ENCODE peak calls at places on chromosomes 13 and 19, in ten cellular contexts. One of them, this sample, is unnamed.

GRCh38 chr13:51935326-51936171 is 73.8 kb downstream of the CCDC70 start:
- DNase-seq in GM12878: no peak
- DNase-seq in A549: peak; percentile 35
- DNase-seq in PC-3: peak; percentile 44
- DNase-seq in mammary epithelial cell: peak; percentile 19
- DNase-seq in fibroblast of lung: peak; percentile 6
- DNase-seq in IMR-90: no peak
- DNase-seq in K562: peak; percentile 26
- DNase-seq in hepatocyte: peak; percentile 49
- DNase-seq in astrocyte: no peak
- DNase-seq in this sample: peak; percentile 74

GRCh38 chr13:43128504-43128929 is 105.1 kb downstream of the DNAJC15 start:
- DNase-seq in IMR-90: no peak
- DNase-seq in K562: no peak
- DNase-seq in A549: no peak
- DNase-seq in GM12878: no peak
- DNase-seq in astrocyte: no peak
- DNase-seq in mammary epithelial cell: no peak
- DNase-seq in hepatocyte: no peak
- DNase-seq in fibroblast of lung: no peak
- DNase-seq in PC-3: no peak
- DNase-seq in this sample: no peak

GRCh38 chr19:45161715-45162463 is 1.1 kb upstream of the NKPD1 start:
- DNase-seq in A549: no peak
- DNase-seq in IMR-90: peak; percentile 28
- DNase-seq in PC-3: peak; percentile 25
- DNase-seq in K562: peak; percentile 66
- DNase-seq in hepatocyte: peak; percentile 61
- DNase-seq in fibroblast of lung: peak; percentile 29
- DNase-seq in mammary epithelial cell: no peak
- DNase-seq in astrocyte: no peak
- DNase-seq in GM12878: no peak
- DNase-seq in this sample: peak; percentile 86

GRCh38 chr13:31043891-31044657 is 111.6 kb downstream of the TEX26 start:
- DNase-seq in mammary epithelial cell: peak; percentile 72
- DNase-seq in fibroblast of lung: peak; percentile 71
- DNase-seq in GM12878: peak; percentile 56
- DNase-seq in PC-3: peak; percentile 86
- DNase-seq in K562: peak; percentile 67
- DNase-seq in IMR-90: peak; percentile 81
- DNase-seq in A549: peak; percentile 48
- DNase-seq in astrocyte: peak; percentile 52
- DNase-seq in hepatocyte: peak; percentile 90
- DNase-seq in this sample: peak; percentile 88

GRCh38 chr13:29471551-29471950 is 123.9 kb downstream of the SLC7A1 start:
- DNase-seq in K562: peak; percentile 14
- DNase-seq in fibroblast of lung: no peak
- DNase-seq in astrocyte: no peak
- DNase-seq in GM12878: no peak
- DNase-seq in IMR-90: no peak
- DNase-seq in PC-3: no peak
- DNase-seq in hepatocyte: no peak
- DNase-seq in A549: no peak
- DNase-seq in mammary epithelial cell: no peak
- DNase-seq in this sample: no peak

GRCh38 chr19:41233748-41234240 is 14.8 kb downstream of the AXL start:
- DNase-seq in mammary epithelial cell: no peak
- DNase-seq in fibroblast of lung: no peak
- DNase-seq in astrocyte: no peak
- DNase-seq in A549: no peak
- DNase-seq in PC-3: no peak
- DNase-seq in IMR-90: no peak
- DNase-seq in K562: no peak
- DNase-seq in hepatocyte: no peak
- DNase-seq in GM12878: no peak
- DNase-seq in this sample: no peak

GRCh38 chr13:67977081-67977480 is 746.9 kb upstream of the PCDH9 start:
- DNase-seq in PC-3: no peak
- DNase-seq in hepatocyte: no peak
- DNase-seq in A549: no peak
- DNase-seq in IMR-90: no peak
- DNase-seq in GM12878: no peak
- DNase-seq in astrocyte: no peak
- DNase-seq in mammary epithelial cell: no peak
- DNase-seq in fibroblast of lung: no peak
- DNase-seq in K562: no peak
- DNase-seq in this sample: no peak

GRCh38 chr13:40618581-40619478 is 47.6 kb downstream of the FOXO1 start:
- DNase-seq in PC-3: no peak
- DNase-seq in GM12878: no peak
- DNase-seq in mammary epithelial cell: no peak
- DNase-seq in A549: no peak
- DNase-seq in K562: no peak
- DNase-seq in hepatocyte: no peak
- DNase-seq in fibroblast of lung: no peak
- DNase-seq in IMR-90: no peak
- DNase-seq in astrocyte: no peak
- DNase-seq in this sample: no peak

GRCh38 chr13:75073791-75074190 is 408.2 kb downstream of the TBC1D4 start:
- DNase-seq in A549: no peak
- DNase-seq in astrocyte: no peak
- DNase-seq in GM12878: no peak
- DNase-seq in hepatocyte: no peak
- DNase-seq in K562: no peak
- DNase-seq in mammary epithelial cell: no peak
- DNase-seq in PC-3: no peak
- DNase-seq in fibroblast of lung: no peak
- DNase-seq in IMR-90: no peak
- DNase-seq in this sample: no peak

DNA sequence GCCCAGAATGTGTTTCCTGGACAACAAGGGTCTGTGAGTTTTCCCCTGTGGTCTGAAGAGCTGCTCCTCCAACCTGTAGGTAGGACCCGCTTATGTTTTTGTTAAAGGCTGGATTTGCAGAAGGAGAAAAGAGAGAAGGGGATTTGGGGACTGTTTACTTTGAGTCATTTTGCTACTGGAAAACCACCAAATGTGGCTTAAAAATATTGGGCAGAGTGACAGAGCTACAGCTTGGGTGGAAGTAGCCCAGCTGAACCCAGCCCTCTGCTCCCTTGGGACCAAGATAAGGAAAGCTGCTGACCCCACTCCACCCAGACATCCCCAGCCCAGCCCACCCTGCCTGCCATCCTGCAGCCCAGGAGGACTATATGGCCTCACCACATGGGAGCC is 40.0 kb downstream of the TNFRSF19 start:
- DNase-seq in astrocyte: peak; percentile 47
- DNase-seq in mammary epithelial cell: no peak
- DNase-seq in IMR-90: peak; percentile 35
- DNase-seq in K562: no peak
- DNase-seq in fibroblast of lung: peak; percentile 51
- DNase-seq in GM12878: no peak
- DNase-seq in hepatocyte: no peak
- DNase-seq in A549: no peak
- DNase-seq in PC-3: peak; percentile 69
- DNase-seq in this sample: no peak
- H3K4me2 ChIP-seq in astrocyte: peak overlapping the region; percentile 74
- H3K4me2 ChIP-seq in mammary epithelial cell: no peak overlapping the region
- H3K4me2 ChIP-seq in IMR-90: peak overlapping the region; percentile 84
- H3K4me2 ChIP-seq in K562: no peak overlapping the region
- H3K4me2 ChIP-seq in fibroblast of lung: peak overlapping the region; percentile 87
- H3K4me2 ChIP-seq in GM12878: peak overlapping the region; percentile 89
- H3K4me2 ChIP-seq in hepatocyte: peak overlapping the region; percentile 61
- H3K4me2 ChIP-seq in A549: peak overlapping the region; percentile 7
- H3K4me2 ChIP-seq in PC-3: peak overlapping the region; percentile 77
- H3K4me2 ChIP-seq in this sample: no peak overlapping the region

GRCh38 chr13:44667950-44668349 is 91.8 kb upstream of the TSC22D1 start:
- DNase-seq in PC-3: no peak
- DNase-seq in fibroblast of lung: peak; percentile 80
- DNase-seq in mammary epithelial cell: no peak
- DNase-seq in GM12878: no peak
- DNase-seq in hepatocyte: no peak
- DNase-seq in A549: no peak
- DNase-seq in K562: no peak
- DNase-seq in IMR-90: peak; percentile 53
- DNase-seq in astrocyte: peak; percentile 82
- DNase-seq in this sample: no peak
- H3K4me2 ChIP-seq in PC-3: peak overlapping the region; percentile 39
- H3K4me2 ChIP-seq in fibroblast of lung: peak overlapping the region; percentile 78
- H3K4me2 ChIP-seq in mammary epithelial cell: no peak overlapping the region
- H3K4me2 ChIP-seq in GM12878: peak overlapping the region; percentile 77
- H3K4me2 ChIP-seq in hepatocyte: no peak overlapping the region
- H3K4me2 ChIP-seq in A549: peak overlapping the region; percentile 28
- H3K4me2 ChIP-seq in K562: no peak overlapping the region
- H3K4me2 ChIP-seq in IMR-90: peak overlapping the region; percentile 85
- H3K4me2 ChIP-seq in astrocyte: peak overlapping the region; percentile 77
- H3K4me2 ChIP-seq in this sample: no peak overlapping the region

DNA sequence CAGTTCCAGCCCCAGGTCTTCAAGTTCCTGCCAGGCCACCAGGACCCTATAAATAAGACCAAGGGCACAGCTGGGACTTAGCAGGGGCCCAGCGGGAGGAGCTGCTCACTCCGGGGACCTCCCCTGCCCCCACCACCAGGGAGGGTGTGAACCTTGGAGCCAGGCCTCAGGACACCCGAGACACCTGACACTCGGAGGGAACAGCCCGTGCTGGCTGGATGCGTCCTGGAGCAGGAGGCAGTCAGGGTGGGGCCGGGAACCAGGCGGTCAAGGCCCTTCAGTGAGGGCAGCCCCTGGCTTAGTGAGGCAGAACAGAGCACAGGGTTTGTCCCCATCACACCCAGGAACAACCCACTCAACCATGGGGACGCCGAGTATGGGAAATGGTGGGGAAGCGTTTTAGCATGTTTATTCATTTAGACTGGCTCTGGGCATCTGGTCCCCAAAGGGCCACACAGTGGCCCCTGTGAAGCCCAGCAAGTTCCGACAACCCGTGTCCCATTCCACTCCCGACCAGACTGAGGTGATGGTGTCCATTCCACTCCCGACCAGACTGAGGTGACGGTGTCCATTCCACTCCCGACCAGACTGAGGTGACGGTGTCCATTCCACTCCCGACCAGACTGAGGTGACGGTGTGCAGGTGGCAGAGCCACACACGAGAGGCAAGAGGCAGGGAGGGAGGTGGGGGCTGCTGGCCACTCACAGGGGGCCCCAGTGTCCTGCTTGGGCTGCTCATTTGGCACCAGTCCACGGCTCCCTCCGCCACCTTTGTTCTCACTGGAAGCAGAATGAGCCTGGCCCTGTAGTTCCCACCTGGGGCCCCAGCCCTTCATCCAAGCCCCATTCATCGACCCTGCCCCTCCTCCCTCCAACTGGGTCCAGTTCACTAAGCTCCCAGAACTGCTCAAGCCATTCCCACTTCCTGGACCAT is 2.2 kb upstream of the MIDN start:
- DNase-seq in hepatocyte: peak; percentile 79
- DNase-seq in astrocyte: no peak
- DNase-seq in GM12878: no peak
- DNase-seq in A549: no peak
- DNase-seq in K562: no peak
- DNase-seq in fibroblast of lung: no peak
- DNase-seq in mammary epithelial cell: no peak
- DNase-seq in PC-3: no peak
- DNase-seq in IMR-90: no peak
- DNase-seq in this sample: no peak
- H3K4me2 ChIP-seq in hepatocyte: peak overlapping the region; percentile 70
- H3K4me2 ChIP-seq in astrocyte: no peak overlapping the region
- H3K4me2 ChIP-seq in GM12878: no peak overlapping the region
- H3K4me2 ChIP-seq in A549: peak overlapping the region; percentile 86
- H3K4me2 ChIP-seq in K562: no peak overlapping the region
- H3K4me2 ChIP-seq in fibroblast of lung: no peak overlapping the region
- H3K4me2 ChIP-seq in mammary epithelial cell: no peak overlapping the region
- H3K4me2 ChIP-seq in PC-3: no peak overlapping the region
- H3K4me2 ChIP-seq in IMR-90: no peak overlapping the region
- H3K4me2 ChIP-seq in this sample: no peak overlapping the region

GRCh38 chr19:16946951-16947940 is 58.4 kb downstream of the F2RL3 start:
- DNase-seq in GM12878: no peak
- DNase-seq in mammary epithelial cell: no peak
- DNase-seq in hepatocyte: no peak
- DNase-seq in K562: no peak
- DNase-seq in astrocyte: no peak
- DNase-seq in IMR-90: no peak
- DNase-seq in A549: no peak
- DNase-seq in PC-3: no peak
- DNase-seq in fibroblast of lung: no peak
- DNase-seq in this sample: no peak

GRCh38 chr19:16952046-16952445 is 63.2 kb downstream of the F2RL3 start:
- DNase-seq in A549: no peak
- DNase-seq in astrocyte: no peak
- DNase-seq in PC-3: no peak
- DNase-seq in K562: no peak
- DNase-seq in hepatocyte: no peak
- DNase-seq in fibroblast of lung: no peak
- DNase-seq in GM12878: no peak
- DNase-seq in mammary epithelial cell: no peak
- DNase-seq in IMR-90: no peak
- DNase-seq in this sample: no peak

GRCh38 chr19:16945762-16946465 is 57.1 kb downstream of the F2RL3 start:
- DNase-seq in A549: no peak
- DNase-seq in K562: no peak
- DNase-seq in GM12878: no peak
- DNase-seq in PC-3: no peak
- DNase-seq in fibroblast of lung: no peak
- DNase-seq in IMR-90: no peak
- DNase-seq in hepatocyte: no peak
- DNase-seq in astrocyte: no peak
- DNase-seq in mammary epithelial cell: no peak
- DNase-seq in this sample: no peak

GRCh38 chr19:16949496-16950023 is 60.8 kb downstream of the F2RL3 start:
- DNase-seq in mammary epithelial cell: no peak
- DNase-seq in GM12878: no peak
- DNase-seq in K562: no peak
- DNase-seq in astrocyte: no peak
- DNase-seq in A549: no peak
- DNase-seq in fibroblast of lung: no peak
- DNase-seq in PC-3: no peak
- DNase-seq in IMR-90: no peak
- DNase-seq in hepatocyte: no peak
- DNase-seq in this sample: no peak

DNA sequence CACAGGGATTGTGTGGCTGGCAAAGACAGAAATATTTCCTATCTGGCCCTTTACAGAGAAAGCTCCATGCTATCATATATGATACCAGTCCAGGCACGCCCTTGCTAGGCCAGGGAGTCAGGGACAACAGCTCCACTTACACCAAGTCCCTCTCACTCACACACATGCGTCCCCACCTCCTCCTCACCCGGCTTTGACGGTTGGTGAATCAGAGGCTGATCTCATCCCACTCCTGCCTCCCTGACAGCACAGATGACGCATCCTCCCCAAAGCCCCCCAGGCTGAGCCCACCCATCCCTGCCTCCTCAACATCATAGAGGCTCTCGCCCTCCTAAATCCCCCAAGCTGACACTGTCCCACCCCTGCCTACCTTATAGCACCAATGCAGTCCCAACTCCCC is 62.7 kb downstream of the F2RL3 start:
- DNase-seq in mammary epithelial cell: peak; percentile 83
- DNase-seq in PC-3: peak; percentile 50
- DNase-seq in fibroblast of lung: peak; percentile 25
- DNase-seq in K562: no peak
- DNase-seq in IMR-90: peak; percentile 8
- DNase-seq in astrocyte: peak; percentile 7
- DNase-seq in hepatocyte: no peak
- DNase-seq in GM12878: no peak
- DNase-seq in A549: no peak
- DNase-seq in this sample: no peak
- H3K4me2 ChIP-seq in mammary epithelial cell: no peak overlapping the region
- H3K4me2 ChIP-seq in PC-3: peak overlapping the region; percentile 17
- H3K4me2 ChIP-seq in fibroblast of lung: no peak overlapping the region
- H3K4me2 ChIP-seq in K562: no peak overlapping the region
- H3K4me2 ChIP-seq in IMR-90: no peak overlapping the region
- H3K4me2 ChIP-seq in astrocyte: no peak overlapping the region
- H3K4me2 ChIP-seq in hepatocyte: no peak overlapping the region
- H3K4me2 ChIP-seq in GM12878: no peak overlapping the region
- H3K4me2 ChIP-seq in A549: no peak overlapping the region
- H3K4me2 ChIP-seq in this sample: no peak overlapping the region

GRCh38 chr13:106373304-106373988 is 162.0 kb downstream of the EFNB2 start:
- DNase-seq in fibroblast of lung: peak; percentile 20
- DNase-seq in GM12878: no peak
- DNase-seq in IMR-90: no peak
- DNase-seq in K562: no peak
- DNase-seq in hepatocyte: no peak
- DNase-seq in PC-3: no peak
- DNase-seq in mammary epithelial cell: no peak
- DNase-seq in A549: no peak
- DNase-seq in astrocyte: no peak
- DNase-seq in this sample: no peak
- H3K4me2 ChIP-seq in fibroblast of lung: peak overlapping the region; percentile 8
- H3K4me2 ChIP-seq in GM12878: peak overlapping the region; percentile 36
- H3K4me2 ChIP-seq in IMR-90: peak overlapping the region; percentile 71
- H3K4me2 ChIP-seq in K562: no peak overlapping the region
- H3K4me2 ChIP-seq in hepatocyte: no peak overlapping the region
- H3K4me2 ChIP-seq in PC-3: no peak overlapping the region
- H3K4me2 ChIP-seq in mammary epithelial cell: no peak overlapping the region
- H3K4me2 ChIP-seq in A549: no peak overlapping the region
- H3K4me2 ChIP-seq in astrocyte: peak overlapping the region; percentile 21
- H3K4me2 ChIP-seq in this sample: no peak overlapping the region